ENCODE peak calls at places on chromosomes 16 and 17, in ten cellular contexts. One of them, this sample, is unnamed. For H3K9me3, H3K36me3 and H3K4me1, the result is how much of the 10 kb centered on the place peaks cover.

GRCh38 chr17:12597895-12598294 is 67.8 kb upstream of the MYOCD start:
- DNase-seq in mucosa of descending colon: no peak
- DNase-seq in PC-9: no peak
- DNase-seq in mammary epithelial cell: no peak
- DNase-seq in transverse colon: no peak
- DNase-seq in naive thymus-derived CD4-positive, alpha-beta T cell: no peak
- DNase-seq in gastrocnemius medialis: no peak
- DNase-seq in neuronal stem cell: no peak
- DNase-seq in fibroblast of lung: no peak
- DNase-seq in SJSA1: no peak
- DNase-seq in this sample: no peak

GRCh38 chr16:64641343-64641742 is 480.5 kb downstream of the CDH11 start:
- DNase-seq in mucosa of descending colon: no peak
- DNase-seq in PC-9: no peak
- DNase-seq in mammary epithelial cell: no peak
- DNase-seq in transverse colon: no peak
- DNase-seq in naive thymus-derived CD4-positive, alpha-beta T cell: no peak
- DNase-seq in gastrocnemius medialis: no peak
- DNase-seq in neuronal stem cell: no peak
- DNase-seq in fibroblast of lung: no peak
- DNase-seq in SJSA1: no peak
- DNase-seq in this sample: no peak

GRCh38 chr16:4477966-4478365 is 1.8 kb downstream of the HMOX2 start:
- DNase-seq in mucosa of descending colon: no peak
- DNase-seq in PC-9: peak
- DNase-seq in mammary epithelial cell: peak
- DNase-seq in transverse colon: no peak
- DNase-seq in naive thymus-derived CD4-positive, alpha-beta T cell: no peak
- DNase-seq in gastrocnemius medialis: no peak
- DNase-seq in neuronal stem cell: no peak
- DNase-seq in fibroblast of lung: peak
- DNase-seq in SJSA1: no peak
- DNase-seq in this sample: peak

GRCh38 chr17:74956093-74956492 is 16.5 kb downstream of the HID1 start:
- DNase-seq in mucosa of descending colon: no peak
- DNase-seq in PC-9: no peak
- DNase-seq in mammary epithelial cell: no peak
- DNase-seq in transverse colon: no peak
- DNase-seq in naive thymus-derived CD4-positive, alpha-beta T cell: no peak
- DNase-seq in gastrocnemius medialis: no peak
- DNase-seq in neuronal stem cell: no peak
- DNase-seq in fibroblast of lung: no peak
- DNase-seq in SJSA1: no peak
- DNase-seq in this sample: no peak

GRCh38 chr17:7438656-7439460 is 454 bp upstream of the FGF11 start:
- DNase-seq in mucosa of descending colon: no peak
- DNase-seq in PC-9: no peak
- DNase-seq in mammary epithelial cell: no peak
- DNase-seq in transverse colon: no peak
- DNase-seq in naive thymus-derived CD4-positive, alpha-beta T cell: no peak
- DNase-seq in gastrocnemius medialis: no peak
- DNase-seq in neuronal stem cell: no peak
- DNase-seq in fibroblast of lung: no peak
- DNase-seq in SJSA1: no peak
- DNase-seq in this sample: no peak

GRCh38 chr17:63544467-63545301 is 5.6 kb upstream of the DCAF7 start:
- DNase-seq in mucosa of descending colon: no peak
- DNase-seq in PC-9: no peak
- DNase-seq in mammary epithelial cell: no peak
- DNase-seq in transverse colon: no peak
- DNase-seq in naive thymus-derived CD4-positive, alpha-beta T cell: no peak
- DNase-seq in gastrocnemius medialis: no peak
- DNase-seq in neuronal stem cell: no peak
- DNase-seq in fibroblast of lung: no peak
- DNase-seq in SJSA1: no peak
- DNase-seq in this sample: no peak

GRCh38 chr17:6862822-6863221 is 31.3 kb upstream of the TEKT1 start:
- DNase-seq in mucosa of descending colon: no peak
- DNase-seq in PC-9: no peak
- DNase-seq in mammary epithelial cell: peak
- DNase-seq in transverse colon: no peak
- DNase-seq in naive thymus-derived CD4-positive, alpha-beta T cell: no peak
- DNase-seq in gastrocnemius medialis: no peak
- DNase-seq in neuronal stem cell: no peak
- DNase-seq in fibroblast of lung: no peak
- DNase-seq in SJSA1: no peak
- DNase-seq in this sample: no peak

GRCh38 chr17:17164156-17164555 is 42.0 kb downstream of the PLD6 start:
- DNase-seq in mucosa of descending colon: no peak
- DNase-seq in PC-9: no peak
- DNase-seq in mammary epithelial cell: no peak
- DNase-seq in transverse colon: no peak
- DNase-seq in naive thymus-derived CD4-positive, alpha-beta T cell: no peak
- DNase-seq in gastrocnemius medialis: no peak
- DNase-seq in neuronal stem cell: no peak
- DNase-seq in fibroblast of lung: no peak
- DNase-seq in SJSA1: no peak
- DNase-seq in this sample: no peak

GRCh38 chr17:48641541-48642058 is 15.4 kb upstream of the HOXB9 start:
- DNase-seq in mucosa of descending colon: no peak
- DNase-seq in PC-9: no peak
- DNase-seq in mammary epithelial cell: no peak
- DNase-seq in transverse colon: no peak
- DNase-seq in naive thymus-derived CD4-positive, alpha-beta T cell: no peak
- DNase-seq in gastrocnemius medialis: no peak
- DNase-seq in neuronal stem cell: no peak
- DNase-seq in fibroblast of lung: no peak
- DNase-seq in SJSA1: no peak
- DNase-seq in this sample: no peak

GRCh38 chr17:75878174-75878998 is at the start of gene TRIM47:
- DNase-seq in mucosa of descending colon: peak
- DNase-seq in PC-9: peak
- DNase-seq in mammary epithelial cell: peak
- DNase-seq in transverse colon: peak
- DNase-seq in naive thymus-derived CD4-positive, alpha-beta T cell: no peak
- DNase-seq in gastrocnemius medialis: no peak
- DNase-seq in neuronal stem cell: no peak
- DNase-seq in fibroblast of lung: peak
- DNase-seq in SJSA1: peak
- DNase-seq in this sample: peak

GRCh38 chr17:72423286-72423589 is 302.4 kb downstream of the SOX9 start:
- DNase-seq in mucosa of descending colon: no peak
- DNase-seq in PC-9: no peak
- DNase-seq in mammary epithelial cell: no peak
- DNase-seq in transverse colon: no peak
- DNase-seq in naive thymus-derived CD4-positive, alpha-beta T cell: no peak
- DNase-seq in gastrocnemius medialis: no peak
- DNase-seq in neuronal stem cell: no peak
- DNase-seq in fibroblast of lung: no peak
- DNase-seq in SJSA1: no peak
- DNase-seq in this sample: no peak

GRCh38 chr17:76934561-76935320 is 66.5 kb downstream of the MGAT5B start:
- DNase-seq in mucosa of descending colon: no peak
- DNase-seq in PC-9: no peak
- DNase-seq in mammary epithelial cell: no peak
- DNase-seq in transverse colon: no peak
- DNase-seq in naive thymus-derived CD4-positive, alpha-beta T cell: no peak
- DNase-seq in gastrocnemius medialis: no peak
- DNase-seq in neuronal stem cell: no peak
- DNase-seq in fibroblast of lung: no peak
- DNase-seq in SJSA1: no peak
- DNase-seq in this sample: no peak

GRCh38 chr17:72376486-72377345 is 255.9 kb downstream of the SOX9 start:
- DNase-seq in mucosa of descending colon: no peak
- DNase-seq in PC-9: no peak
- DNase-seq in mammary epithelial cell: no peak
- DNase-seq in transverse colon: no peak
- DNase-seq in naive thymus-derived CD4-positive, alpha-beta T cell: no peak
- DNase-seq in gastrocnemius medialis: no peak
- DNase-seq in neuronal stem cell: no peak
- DNase-seq in fibroblast of lung: no peak
- DNase-seq in SJSA1: no peak
- DNase-seq in this sample: no peak

GRCh38 chr17:63698886-63699637 is 863 bp downstream of the LIMD2 start:
- DNase-seq in mucosa of descending colon: peak
- DNase-seq in PC-9: no peak
- DNase-seq in mammary epithelial cell: no peak
- DNase-seq in transverse colon: peak
- DNase-seq in naive thymus-derived CD4-positive, alpha-beta T cell: peak
- DNase-seq in gastrocnemius medialis: no peak
- DNase-seq in neuronal stem cell: no peak
- DNase-seq in fibroblast of lung: peak
- DNase-seq in SJSA1: peak
- DNase-seq in this sample: peak

DNA sequence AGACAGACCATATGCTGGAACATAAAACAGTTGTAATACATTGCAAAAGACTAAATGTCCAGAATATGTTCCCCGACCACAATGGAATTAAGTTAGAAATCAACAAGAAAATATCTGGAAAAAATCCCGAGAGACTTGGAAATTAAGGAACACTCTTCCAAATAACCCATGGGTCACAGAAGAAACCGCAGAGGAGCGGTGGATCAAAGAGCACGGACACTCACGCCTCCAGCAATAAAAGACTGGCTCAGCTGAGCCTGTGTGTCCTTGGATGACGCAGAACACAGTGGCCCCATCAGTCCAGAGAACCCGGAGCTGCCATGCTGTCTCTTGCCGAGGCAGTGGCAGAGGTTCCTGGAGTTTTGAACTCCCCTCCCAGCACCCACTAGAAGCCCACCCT is 30.9 kb upstream of the FOXF1 start:
- DNase-seq in mucosa of descending colon: no peak
- DNase-seq in PC-9: no peak
- DNase-seq in mammary epithelial cell: no peak
- DNase-seq in transverse colon: no peak
- DNase-seq in naive thymus-derived CD4-positive, alpha-beta T cell: no peak
- DNase-seq in gastrocnemius medialis: no peak
- DNase-seq in neuronal stem cell: no peak
- DNase-seq in fibroblast of lung: no peak
- DNase-seq in SJSA1: no peak
- DNase-seq in this sample: no peak
- H3K9me3 ChIP-seq in mucosa of descending colon: under half
- H3K9me3 ChIP-seq in PC-9: under half
- H3K9me3 ChIP-seq in mammary epithelial cell: under half
- H3K9me3 ChIP-seq in transverse colon: under half
- H3K9me3 ChIP-seq in naive thymus-derived CD4-positive, alpha-beta T cell: under half
- H3K9me3 ChIP-seq in gastrocnemius medialis: under half
- H3K9me3 ChIP-seq in neuronal stem cell: under half
- H3K9me3 ChIP-seq in fibroblast of lung: under half
- H3K9me3 ChIP-seq in SJSA1: under half
- H3K9me3 ChIP-seq in this sample: under half

DNA sequence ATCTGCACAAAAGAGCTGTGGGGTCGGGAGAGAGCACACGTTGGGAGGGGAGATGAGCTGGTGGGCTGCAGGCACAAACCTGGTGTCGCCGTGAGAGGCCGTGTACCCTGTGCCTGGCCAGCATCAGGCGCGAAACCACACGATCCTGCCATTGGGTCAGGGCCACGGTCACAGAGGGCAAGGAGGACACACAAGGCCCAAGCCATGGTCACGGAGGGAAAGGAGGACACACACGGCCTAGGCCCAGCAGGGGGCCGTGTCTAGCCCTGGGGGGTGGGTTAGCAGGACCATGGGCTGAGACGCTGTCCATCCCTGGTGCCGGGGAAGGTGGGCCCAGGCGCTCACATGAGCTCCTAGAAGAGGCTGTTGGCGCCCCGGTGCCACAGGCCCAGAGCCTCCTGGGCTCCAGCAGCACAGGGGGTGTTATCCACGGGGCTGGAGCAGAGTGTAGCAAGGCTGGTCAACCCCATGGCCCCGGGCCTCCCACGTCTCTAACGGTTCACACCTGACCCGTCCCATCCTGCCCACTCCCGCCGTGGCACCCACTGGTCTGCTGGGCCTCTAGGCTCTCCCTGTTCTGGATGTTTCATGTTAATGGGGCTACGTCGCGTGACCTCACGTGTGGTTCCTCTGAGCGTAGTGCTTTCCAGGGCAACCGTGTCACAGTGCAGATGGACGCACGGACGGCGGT is 7.5 kb upstream of the CCDC154 start:
- DNase-seq in mucosa of descending colon: no peak
- DNase-seq in PC-9: no peak
- DNase-seq in mammary epithelial cell: no peak
- DNase-seq in transverse colon: no peak
- DNase-seq in naive thymus-derived CD4-positive, alpha-beta T cell: no peak
- DNase-seq in gastrocnemius medialis: no peak
- DNase-seq in neuronal stem cell: no peak
- DNase-seq in fibroblast of lung: no peak
- DNase-seq in SJSA1: no peak
- DNase-seq in this sample: no peak
- H3K36me3 ChIP-seq in mucosa of descending colon: under half
- H3K36me3 ChIP-seq in PC-9: under half
- H3K36me3 ChIP-seq in mammary epithelial cell: under half
- H3K36me3 ChIP-seq in transverse colon: under half
- H3K36me3 ChIP-seq in naive thymus-derived CD4-positive, alpha-beta T cell: under half
- H3K36me3 ChIP-seq in gastrocnemius medialis: half or more
- H3K36me3 ChIP-seq in neuronal stem cell: under half
- H3K36me3 ChIP-seq in fibroblast of lung: under half
- H3K36me3 ChIP-seq in SJSA1: under half
- H3K36me3 ChIP-seq in this sample: under half

GRCh38 chr16:66225696-66226095 is 140.8 kb upstream of the CDH5 start:
- DNase-seq in mucosa of descending colon: no peak
- DNase-seq in PC-9: no peak
- DNase-seq in mammary epithelial cell: no peak
- DNase-seq in transverse colon: no peak
- DNase-seq in naive thymus-derived CD4-positive, alpha-beta T cell: no peak
- DNase-seq in gastrocnemius medialis: no peak
- DNase-seq in neuronal stem cell: no peak
- DNase-seq in fibroblast of lung: no peak
- DNase-seq in SJSA1: no peak
- DNase-seq in this sample: no peak
- H3K4me1 ChIP-seq in mucosa of descending colon: under half
- H3K4me1 ChIP-seq in PC-9: under half
- H3K4me1 ChIP-seq in mammary epithelial cell: under half
- H3K4me1 ChIP-seq in transverse colon: under half
- H3K4me1 ChIP-seq in naive thymus-derived CD4-positive, alpha-beta T cell: under half
- H3K4me1 ChIP-seq in gastrocnemius medialis: under half
- H3K4me1 ChIP-seq in neuronal stem cell: under half
- H3K4me1 ChIP-seq in fibroblast of lung: under half
- H3K4me1 ChIP-seq in SJSA1: under half
- H3K4me1 ChIP-seq in this sample: under half

DNA sequence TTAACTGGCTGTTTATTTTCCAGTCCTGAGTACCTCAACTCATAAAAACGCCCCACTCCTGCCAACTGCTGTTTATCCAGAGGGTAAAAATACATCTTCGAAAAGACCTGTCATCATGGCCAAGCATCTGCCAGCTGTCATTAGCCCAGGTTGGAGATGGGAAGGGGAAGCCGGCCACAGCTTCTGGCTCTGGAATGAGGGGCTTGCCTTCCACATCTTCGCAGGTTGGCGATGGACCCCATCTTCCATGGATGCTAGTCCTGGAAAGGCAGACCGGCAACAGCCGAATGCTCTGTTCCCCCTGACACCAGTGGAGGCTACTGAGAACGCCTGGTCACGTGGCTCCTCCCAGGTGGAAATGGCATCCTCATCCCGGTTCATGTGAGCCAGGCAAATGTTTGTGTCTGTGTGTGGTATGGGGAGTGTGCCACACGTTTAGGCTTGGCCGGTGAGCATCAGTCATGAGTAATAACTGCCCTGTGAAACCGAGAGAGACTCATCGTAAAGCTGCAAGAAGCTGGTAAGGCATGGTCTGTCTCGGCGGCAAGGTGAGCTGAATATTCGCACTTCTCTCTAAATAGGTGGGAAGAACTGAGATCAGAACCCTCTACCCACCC is 412 bp upstream of the KRTAP17-1 start:
- DNase-seq in mucosa of descending colon: no peak
- DNase-seq in PC-9: no peak
- DNase-seq in mammary epithelial cell: peak
- DNase-seq in transverse colon: no peak
- DNase-seq in naive thymus-derived CD4-positive, alpha-beta T cell: no peak
- DNase-seq in gastrocnemius medialis: no peak
- DNase-seq in neuronal stem cell: no peak
- DNase-seq in fibroblast of lung: no peak
- DNase-seq in SJSA1: no peak
- DNase-seq in this sample: no peak
- H3K9me3 ChIP-seq in mucosa of descending colon: under half
- H3K9me3 ChIP-seq in PC-9: under half
- H3K9me3 ChIP-seq in mammary epithelial cell: under half
- H3K9me3 ChIP-seq in transverse colon: under half
- H3K9me3 ChIP-seq in naive thymus-derived CD4-positive, alpha-beta T cell: under half
- H3K9me3 ChIP-seq in gastrocnemius medialis: under half
- H3K9me3 ChIP-seq in neuronal stem cell: under half
- H3K9me3 ChIP-seq in fibroblast of lung: under half
- H3K9me3 ChIP-seq in SJSA1: under half
- H3K9me3 ChIP-seq in this sample: under half

This sample was measured in HAP-1.